ENCODE peak calls at places on chromosomes 13 and 19, in eight cellular contexts. One of them, this sample, is unnamed.

GRCh38 chr19:3983542-3983914 is 1.7 kb downstream of the EEF2 start:
- DNase-seq in activated CD4-positive, alpha-beta T cell treated with anti-CD3 and anti-CD28 coated beads for 24 hours: no peak
- DNase-seq in T-helper 2 cell: no peak
- DNase-seq in central memory CD4-positive, alpha-beta T cell: no peak
- DNase-seq in transverse colon: no peak
- DNase-seq in stimulated activated CD8-positive, alpha-beta memory T cell treated with anti-CD3 and anti-CD28 coated beads, Interleukin-15, amount 100 ng/mL, for 1 hour: no peak
- DNase-seq in HFFc6: no peak
- DNase-seq in AG09319: no peak
- DNase-seq in this sample: no peak

GRCh38 chr19:50167314-50167721 is 4.2 kb upstream of the IZUMO2 start:
- DNase-seq in activated CD4-positive, alpha-beta T cell treated with anti-CD3 and anti-CD28 coated beads for 24 hours: no peak
- DNase-seq in T-helper 2 cell: no peak
- DNase-seq in central memory CD4-positive, alpha-beta T cell: no peak
- DNase-seq in transverse colon: peak; percentile 67
- DNase-seq in stimulated activated CD8-positive, alpha-beta memory T cell treated with anti-CD3 and anti-CD28 coated beads, Interleukin-15, amount 100 ng/mL, for 1 hour: no peak
- DNase-seq in HFFc6: no peak
- DNase-seq in AG09319: no peak
- DNase-seq in this sample: peak; percentile 60

GRCh38 chr19:41223431-41224234 is 4.6 kb downstream of the AXL start:
- DNase-seq in activated CD4-positive, alpha-beta T cell treated with anti-CD3 and anti-CD28 coated beads for 24 hours: no peak
- DNase-seq in T-helper 2 cell: no peak
- DNase-seq in central memory CD4-positive, alpha-beta T cell: no peak
- DNase-seq in transverse colon: no peak
- DNase-seq in stimulated activated CD8-positive, alpha-beta memory T cell treated with anti-CD3 and anti-CD28 coated beads, Interleukin-15, amount 100 ng/mL, for 1 hour: no peak
- DNase-seq in HFFc6: peak; percentile 85
- DNase-seq in AG09319: no peak
- DNase-seq in this sample: no peak

GRCh38 chr13:43977911-43978310 is 98.2 kb downstream of the LACC1 start:
- DNase-seq in activated CD4-positive, alpha-beta T cell treated with anti-CD3 and anti-CD28 coated beads for 24 hours: no peak
- DNase-seq in T-helper 2 cell: no peak
- DNase-seq in central memory CD4-positive, alpha-beta T cell: no peak
- DNase-seq in transverse colon: no peak
- DNase-seq in stimulated activated CD8-positive, alpha-beta memory T cell treated with anti-CD3 and anti-CD28 coated beads, Interleukin-15, amount 100 ng/mL, for 1 hour: no peak
- DNase-seq in HFFc6: no peak
- DNase-seq in AG09319: no peak
- DNase-seq in this sample: no peak

GRCh38 chr13:93751117-93751516 is 524.5 kb downstream of the GPC6 start:
- DNase-seq in activated CD4-positive, alpha-beta T cell treated with anti-CD3 and anti-CD28 coated beads for 24 hours: no peak
- DNase-seq in T-helper 2 cell: no peak
- DNase-seq in central memory CD4-positive, alpha-beta T cell: no peak
- DNase-seq in transverse colon: no peak
- DNase-seq in stimulated activated CD8-positive, alpha-beta memory T cell treated with anti-CD3 and anti-CD28 coated beads, Interleukin-15, amount 100 ng/mL, for 1 hour: no peak
- DNase-seq in HFFc6: no peak
- DNase-seq in AG09319: no peak
- DNase-seq in this sample: no peak

GRCh38 chr19:21482863-21483276 is 22.5 kb upstream of the ZNF429 start:
- DNase-seq in activated CD4-positive, alpha-beta T cell treated with anti-CD3 and anti-CD28 coated beads for 24 hours: peak; percentile 47
- DNase-seq in T-helper 2 cell: peak; percentile 17
- DNase-seq in central memory CD4-positive, alpha-beta T cell: peak; percentile 44
- DNase-seq in transverse colon: peak; percentile 48
- DNase-seq in stimulated activated CD8-positive, alpha-beta memory T cell treated with anti-CD3 and anti-CD28 coated beads, Interleukin-15, amount 100 ng/mL, for 1 hour: peak; percentile 35
- DNase-seq in HFFc6: peak; percentile 90
- DNase-seq in AG09319: no peak
- DNase-seq in this sample: no peak

GRCh38 chr19:50975766-50976165 is 6.4 kb upstream of the KLK6 start:
- DNase-seq in activated CD4-positive, alpha-beta T cell treated with anti-CD3 and anti-CD28 coated beads for 24 hours: no peak
- DNase-seq in T-helper 2 cell: no peak
- DNase-seq in central memory CD4-positive, alpha-beta T cell: no peak
- DNase-seq in transverse colon: no peak
- DNase-seq in stimulated activated CD8-positive, alpha-beta memory T cell treated with anti-CD3 and anti-CD28 coated beads, Interleukin-15, amount 100 ng/mL, for 1 hour: no peak
- DNase-seq in HFFc6: no peak
- DNase-seq in AG09319: no peak
- DNase-seq in this sample: no peak

GRCh38 chr19:19464339-19465098 is 50.8 kb downstream of the TSSK6 start:
- DNase-seq in activated CD4-positive, alpha-beta T cell treated with anti-CD3 and anti-CD28 coated beads for 24 hours: no peak
- DNase-seq in T-helper 2 cell: no peak
- DNase-seq in central memory CD4-positive, alpha-beta T cell: no peak
- DNase-seq in transverse colon: no peak
- DNase-seq in stimulated activated CD8-positive, alpha-beta memory T cell treated with anti-CD3 and anti-CD28 coated beads, Interleukin-15, amount 100 ng/mL, for 1 hour: no peak
- DNase-seq in HFFc6: no peak
- DNase-seq in AG09319: no peak
- DNase-seq in this sample: no peak

GRCh38 chr19:17026041-17026658 is 460 bp downstream of the CPAMD8 start:
- DNase-seq in activated CD4-positive, alpha-beta T cell treated with anti-CD3 and anti-CD28 coated beads for 24 hours: no peak
- DNase-seq in T-helper 2 cell: no peak
- DNase-seq in central memory CD4-positive, alpha-beta T cell: no peak
- DNase-seq in transverse colon: peak; percentile 26
- DNase-seq in stimulated activated CD8-positive, alpha-beta memory T cell treated with anti-CD3 and anti-CD28 coated beads, Interleukin-15, amount 100 ng/mL, for 1 hour: no peak
- DNase-seq in HFFc6: no peak
- DNase-seq in AG09319: no peak
- DNase-seq in this sample: no peak

GRCh38 chr13:112625698-112626097 is 37.7 kb upstream of the TUBGCP3 start:
- DNase-seq in activated CD4-positive, alpha-beta T cell treated with anti-CD3 and anti-CD28 coated beads for 24 hours: no peak
- DNase-seq in T-helper 2 cell: no peak
- DNase-seq in central memory CD4-positive, alpha-beta T cell: no peak
- DNase-seq in transverse colon: no peak
- DNase-seq in stimulated activated CD8-positive, alpha-beta memory T cell treated with anti-CD3 and anti-CD28 coated beads, Interleukin-15, amount 100 ng/mL, for 1 hour: no peak
- DNase-seq in HFFc6: no peak
- DNase-seq in AG09319: no peak
- DNase-seq in this sample: no peak

GRCh38 chr13:103788061-103788652 is 721.9 kb upstream of the SLC10A2 start:
- DNase-seq in activated CD4-positive, alpha-beta T cell treated with anti-CD3 and anti-CD28 coated beads for 24 hours: no peak
- DNase-seq in T-helper 2 cell: no peak
- DNase-seq in central memory CD4-positive, alpha-beta T cell: no peak
- DNase-seq in transverse colon: no peak
- DNase-seq in stimulated activated CD8-positive, alpha-beta memory T cell treated with anti-CD3 and anti-CD28 coated beads, Interleukin-15, amount 100 ng/mL, for 1 hour: no peak
- DNase-seq in HFFc6: no peak
- DNase-seq in AG09319: no peak
- DNase-seq in this sample: no peak

GRCh38 chr19:21130097-21130775 is 11.6 kb upstream of the ZNF431 start:
- DNase-seq in activated CD4-positive, alpha-beta T cell treated with anti-CD3 and anti-CD28 coated beads for 24 hours: no peak
- DNase-seq in T-helper 2 cell: no peak
- DNase-seq in central memory CD4-positive, alpha-beta T cell: no peak
- DNase-seq in transverse colon: no peak
- DNase-seq in stimulated activated CD8-positive, alpha-beta memory T cell treated with anti-CD3 and anti-CD28 coated beads, Interleukin-15, amount 100 ng/mL, for 1 hour: no peak
- DNase-seq in HFFc6: no peak
- DNase-seq in AG09319: no peak
- DNase-seq in this sample: no peak

GRCh38 chr13:38213307-38213706 is 136.3 kb upstream of the UFM1 start:
- DNase-seq in activated CD4-positive, alpha-beta T cell treated with anti-CD3 and anti-CD28 coated beads for 24 hours: no peak
- DNase-seq in T-helper 2 cell: no peak
- DNase-seq in central memory CD4-positive, alpha-beta T cell: no peak
- DNase-seq in transverse colon: no peak
- DNase-seq in stimulated activated CD8-positive, alpha-beta memory T cell treated with anti-CD3 and anti-CD28 coated beads, Interleukin-15, amount 100 ng/mL, for 1 hour: no peak
- DNase-seq in HFFc6: peak; percentile 58
- DNase-seq in AG09319: no peak
- DNase-seq in this sample: no peak

GRCh38 chr19:35879770-35880317 is 11.5 kb downstream of the APLP1 start:
- DNase-seq in activated CD4-positive, alpha-beta T cell treated with anti-CD3 and anti-CD28 coated beads for 24 hours: peak; percentile 80
- DNase-seq in T-helper 2 cell: peak; percentile 55
- DNase-seq in central memory CD4-positive, alpha-beta T cell: peak; percentile 61
- DNase-seq in transverse colon: peak; percentile 90
- DNase-seq in stimulated activated CD8-positive, alpha-beta memory T cell treated with anti-CD3 and anti-CD28 coated beads, Interleukin-15, amount 100 ng/mL, for 1 hour: no peak
- DNase-seq in HFFc6: peak; percentile 92
- DNase-seq in AG09319: no peak
- DNase-seq in this sample: peak; percentile 56

GRCh38 chr13:106034201-106034600 is 501.3 kb downstream of the EFNB2 start:
- DNase-seq in activated CD4-positive, alpha-beta T cell treated with anti-CD3 and anti-CD28 coated beads for 24 hours: no peak
- DNase-seq in T-helper 2 cell: no peak
- DNase-seq in central memory CD4-positive, alpha-beta T cell: no peak
- DNase-seq in transverse colon: no peak
- DNase-seq in stimulated activated CD8-positive, alpha-beta memory T cell treated with anti-CD3 and anti-CD28 coated beads, Interleukin-15, amount 100 ng/mL, for 1 hour: no peak
- DNase-seq in HFFc6: no peak
- DNase-seq in AG09319: no peak
- DNase-seq in this sample: no peak

GRCh38 chr13:101305981-101306411 is 110.3 kb downstream of the NALCN start:
- DNase-seq in activated CD4-positive, alpha-beta T cell treated with anti-CD3 and anti-CD28 coated beads for 24 hours: no peak
- DNase-seq in T-helper 2 cell: no peak
- DNase-seq in central memory CD4-positive, alpha-beta T cell: no peak
- DNase-seq in transverse colon: no peak
- DNase-seq in stimulated activated CD8-positive, alpha-beta memory T cell treated with anti-CD3 and anti-CD28 coated beads, Interleukin-15, amount 100 ng/mL, for 1 hour: no peak
- DNase-seq in HFFc6: no peak
- DNase-seq in AG09319: no peak
- DNase-seq in this sample: no peak

GRCh38 chr19:43425567-43426392 is 11.1 kb downstream of the TEX101 start:
- DNase-seq in activated CD4-positive, alpha-beta T cell treated with anti-CD3 and anti-CD28 coated beads for 24 hours: no peak
- DNase-seq in T-helper 2 cell: no peak
- DNase-seq in central memory CD4-positive, alpha-beta T cell: no peak
- DNase-seq in transverse colon: peak; percentile 92
- DNase-seq in stimulated activated CD8-positive, alpha-beta memory T cell treated with anti-CD3 and anti-CD28 coated beads, Interleukin-15, amount 100 ng/mL, for 1 hour: no peak
- DNase-seq in HFFc6: peak; percentile 25
- DNase-seq in AG09319: no peak
- DNase-seq in this sample: peak; percentile 87

GRCh38 chr13:33644607-33645543 is 173.1 kb upstream of the RFC3 start:
- DNase-seq in activated CD4-positive, alpha-beta T cell treated with anti-CD3 and anti-CD28 coated beads for 24 hours: no peak
- DNase-seq in T-helper 2 cell: no peak
- DNase-seq in central memory CD4-positive, alpha-beta T cell: no peak
- DNase-seq in transverse colon: no peak
- DNase-seq in stimulated activated CD8-positive, alpha-beta memory T cell treated with anti-CD3 and anti-CD28 coated beads, Interleukin-15, amount 100 ng/mL, for 1 hour: no peak
- DNase-seq in HFFc6: no peak
- DNase-seq in AG09319: no peak
- DNase-seq in this sample: no peak

GRCh38 chr13:51091839-51092238 is 19.2 kb downstream of the C13orf42 start:
- DNase-seq in activated CD4-positive, alpha-beta T cell treated with anti-CD3 and anti-CD28 coated beads for 24 hours: no peak
- DNase-seq in T-helper 2 cell: no peak
- DNase-seq in central memory CD4-positive, alpha-beta T cell: no peak
- DNase-seq in transverse colon: no peak
- DNase-seq in stimulated activated CD8-positive, alpha-beta memory T cell treated with anti-CD3 and anti-CD28 coated beads, Interleukin-15, amount 100 ng/mL, for 1 hour: no peak
- DNase-seq in HFFc6: no peak
- DNase-seq in AG09319: no peak
- DNase-seq in this sample: no peak

GRCh38 chr19:6066661-6067646 is 43.3 kb downstream of the RFX2 start:
- DNase-seq in activated CD4-positive, alpha-beta T cell treated with anti-CD3 and anti-CD28 coated beads for 24 hours: no peak
- DNase-seq in T-helper 2 cell: no peak
- DNase-seq in central memory CD4-positive, alpha-beta T cell: peak; percentile 54
- DNase-seq in transverse colon: peak; percentile 91
- DNase-seq in stimulated activated CD8-positive, alpha-beta memory T cell treated with anti-CD3 and anti-CD28 coated beads, Interleukin-15, amount 100 ng/mL, for 1 hour: no peak
- DNase-seq in HFFc6: peak; percentile 74
- DNase-seq in AG09319: peak; percentile 96
- DNase-seq in this sample: peak; percentile 91

GRCh38 chr19:49631279-49631588 is 8.7 kb downstream of the RRAS start:
- DNase-seq in activated CD4-positive, alpha-beta T cell treated with anti-CD3 and anti-CD28 coated beads for 24 hours: no peak
- DNase-seq in T-helper 2 cell: no peak
- DNase-seq in central memory CD4-positive, alpha-beta T cell: no peak
- DNase-seq in transverse colon: no peak
- DNase-seq in stimulated activated CD8-positive, alpha-beta memory T cell treated with anti-CD3 and anti-CD28 coated beads, Interleukin-15, amount 100 ng/mL, for 1 hour: no peak
- DNase-seq in HFFc6: no peak
- DNase-seq in AG09319: no peak
- DNase-seq in this sample: no peak

GRCh38 chr13:112434032-112434431 is 57.9 kb downstream of the SPACA7 start:
- DNase-seq in activated CD4-positive, alpha-beta T cell treated with anti-CD3 and anti-CD28 coated beads for 24 hours: no peak
- DNase-seq in T-helper 2 cell: no peak
- DNase-seq in central memory CD4-positive, alpha-beta T cell: no peak
- DNase-seq in transverse colon: no peak
- DNase-seq in stimulated activated CD8-positive, alpha-beta memory T cell treated with anti-CD3 and anti-CD28 coated beads, Interleukin-15, amount 100 ng/mL, for 1 hour: no peak
- DNase-seq in HFFc6: no peak
- DNase-seq in AG09319: no peak
- DNase-seq in this sample: no peak

GRCh38 chr13:80339841-80340642 is 884 bp downstream of the SPRY2 start:
- DNase-seq in activated CD4-positive, alpha-beta T cell treated with anti-CD3 and anti-CD28 coated beads for 24 hours: no peak
- DNase-seq in T-helper 2 cell: peak; percentile 31
- DNase-seq in central memory CD4-positive, alpha-beta T cell: no peak
- DNase-seq in transverse colon: peak; percentile 68
- DNase-seq in stimulated activated CD8-positive, alpha-beta memory T cell treated with anti-CD3 and anti-CD28 coated beads, Interleukin-15, amount 100 ng/mL, for 1 hour: no peak
- DNase-seq in HFFc6: peak; percentile 6
- DNase-seq in AG09319: no peak
- DNase-seq in this sample: peak; percentile 78

GRCh38 chr13:42626461-42626860 is 52.5 kb downstream of the TNFSF11 start:
- DNase-seq in activated CD4-positive, alpha-beta T cell treated with anti-CD3 and anti-CD28 coated beads for 24 hours: no peak
- DNase-seq in T-helper 2 cell: no peak
- DNase-seq in central memory CD4-positive, alpha-beta T cell: no peak
- DNase-seq in transverse colon: no peak
- DNase-seq in stimulated activated CD8-positive, alpha-beta memory T cell treated with anti-CD3 and anti-CD28 coated beads, Interleukin-15, amount 100 ng/mL, for 1 hour: no peak
- DNase-seq in HFFc6: no peak
- DNase-seq in AG09319: no peak
- DNase-seq in this sample: no peak

GRCh38 chr13:44921931-44922758 is 67.1 kb downstream of the NUFIP1 start:
- DNase-seq in activated CD4-positive, alpha-beta T cell treated with anti-CD3 and anti-CD28 coated beads for 24 hours: no peak
- DNase-seq in T-helper 2 cell: no peak
- DNase-seq in central memory CD4-positive, alpha-beta T cell: no peak
- DNase-seq in transverse colon: peak; percentile 31
- DNase-seq in stimulated activated CD8-positive, alpha-beta memory T cell treated with anti-CD3 and anti-CD28 coated beads, Interleukin-15, amount 100 ng/mL, for 1 hour: no peak
- DNase-seq in HFFc6: peak; percentile 96
- DNase-seq in AG09319: peak; percentile 57
- DNase-seq in this sample: no peak

GRCh38 chr19:858868-859843 is at the start of gene CFD:
- DNase-seq in activated CD4-positive, alpha-beta T cell treated with anti-CD3 and anti-CD28 coated beads for 24 hours: no peak
- DNase-seq in T-helper 2 cell: no peak
- DNase-seq in central memory CD4-positive, alpha-beta T cell: no peak
- DNase-seq in transverse colon: peak; percentile 62
- DNase-seq in stimulated activated CD8-positive, alpha-beta memory T cell treated with anti-CD3 and anti-CD28 coated beads, Interleukin-15, amount 100 ng/mL, for 1 hour: no peak
- DNase-seq in HFFc6: no peak
- DNase-seq in AG09319: no peak
- DNase-seq in this sample: peak; percentile 69

GRCh38 chr13:35769812-35770211 is 293.3 kb upstream of the MAB21L1 start:
- DNase-seq in activated CD4-positive, alpha-beta T cell treated with anti-CD3 and anti-CD28 coated beads for 24 hours: no peak
- DNase-seq in T-helper 2 cell: no peak
- DNase-seq in central memory CD4-positive, alpha-beta T cell: no peak
- DNase-seq in transverse colon: no peak
- DNase-seq in stimulated activated CD8-positive, alpha-beta memory T cell treated with anti-CD3 and anti-CD28 coated beads, Interleukin-15, amount 100 ng/mL, for 1 hour: no peak
- DNase-seq in HFFc6: no peak
- DNase-seq in AG09319: no peak
- DNase-seq in this sample: no peak

GRCh38 chr13:77545626-77546412 is 10.3 kb downstream of the SCEL start:
- DNase-seq in activated CD4-positive, alpha-beta T cell treated with anti-CD3 and anti-CD28 coated beads for 24 hours: no peak
- DNase-seq in T-helper 2 cell: no peak
- DNase-seq in central memory CD4-positive, alpha-beta T cell: no peak
- DNase-seq in transverse colon: no peak
- DNase-seq in stimulated activated CD8-positive, alpha-beta memory T cell treated with anti-CD3 and anti-CD28 coated beads, Interleukin-15, amount 100 ng/mL, for 1 hour: no peak
- DNase-seq in HFFc6: no peak
- DNase-seq in AG09319: no peak
- DNase-seq in this sample: no peak

GRCh38 chr13:105627270-105627669 is 908.2 kb downstream of the EFNB2 start:
- DNase-seq in activated CD4-positive, alpha-beta T cell treated with anti-CD3 and anti-CD28 coated beads for 24 hours: no peak
- DNase-seq in T-helper 2 cell: no peak
- DNase-seq in central memory CD4-positive, alpha-beta T cell: no peak
- DNase-seq in transverse colon: no peak
- DNase-seq in stimulated activated CD8-positive, alpha-beta memory T cell treated with anti-CD3 and anti-CD28 coated beads, Interleukin-15, amount 100 ng/mL, for 1 hour: no peak
- DNase-seq in HFFc6: no peak
- DNase-seq in AG09319: no peak
- DNase-seq in this sample: no peak

GRCh38 chr19:45664575-45664974 is 3.4 kb upstream of the GIPR start:
- DNase-seq in activated CD4-positive, alpha-beta T cell treated with anti-CD3 and anti-CD28 coated beads for 24 hours: no peak
- DNase-seq in T-helper 2 cell: no peak
- DNase-seq in central memory CD4-positive, alpha-beta T cell: no peak
- DNase-seq in transverse colon: peak; percentile 30
- DNase-seq in stimulated activated CD8-positive, alpha-beta memory T cell treated with anti-CD3 and anti-CD28 coated beads, Interleukin-15, amount 100 ng/mL, for 1 hour: no peak
- DNase-seq in HFFc6: no peak
- DNase-seq in AG09319: no peak
- DNase-seq in this sample: no peak

GRCh38 chr19:4970558-4971423 is 1.9 kb downstream of the KDM4B start:
- DNase-seq in activated CD4-positive, alpha-beta T cell treated with anti-CD3 and anti-CD28 coated beads for 24 hours: no peak
- DNase-seq in T-helper 2 cell: no peak
- DNase-seq in central memory CD4-positive, alpha-beta T cell: peak; percentile 7
- DNase-seq in transverse colon: peak; percentile 46
- DNase-seq in stimulated activated CD8-positive, alpha-beta memory T cell treated with anti-CD3 and anti-CD28 coated beads, Interleukin-15, amount 100 ng/mL, for 1 hour: no peak
- DNase-seq in HFFc6: no peak
- DNase-seq in AG09319: no peak
- DNase-seq in this sample: peak; percentile 61

GRCh38 chr19:9883231-9883758 is 48.2 kb downstream of the PIN1 start:
- DNase-seq in activated CD4-positive, alpha-beta T cell treated with anti-CD3 and anti-CD28 coated beads for 24 hours: no peak
- DNase-seq in T-helper 2 cell: no peak
- DNase-seq in central memory CD4-positive, alpha-beta T cell: no peak
- DNase-seq in transverse colon: no peak
- DNase-seq in stimulated activated CD8-positive, alpha-beta memory T cell treated with anti-CD3 and anti-CD28 coated beads, Interleukin-15, amount 100 ng/mL, for 1 hour: no peak
- DNase-seq in HFFc6: no peak
- DNase-seq in AG09319: no peak
- DNase-seq in this sample: no peak

GRCh38 chr13:70339738-70340137 is 231.5 kb upstream of the KLHL1 start:
- DNase-seq in activated CD4-positive, alpha-beta T cell treated with anti-CD3 and anti-CD28 coated beads for 24 hours: no peak
- DNase-seq in T-helper 2 cell: no peak
- DNase-seq in central memory CD4-positive, alpha-beta T cell: no peak
- DNase-seq in transverse colon: no peak
- DNase-seq in stimulated activated CD8-positive, alpha-beta memory T cell treated with anti-CD3 and anti-CD28 coated beads, Interleukin-15, amount 100 ng/mL, for 1 hour: no peak
- DNase-seq in HFFc6: no peak
- DNase-seq in AG09319: no peak
- DNase-seq in this sample: no peak

GRCh38 chr19:38676023-38676877 is 28.8 kb downstream of the ACTN4 start:
- DNase-seq in activated CD4-positive, alpha-beta T cell treated with anti-CD3 and anti-CD28 coated beads for 24 hours: no peak
- DNase-seq in T-helper 2 cell: no peak
- DNase-seq in central memory CD4-positive, alpha-beta T cell: no peak
- DNase-seq in transverse colon: no peak
- DNase-seq in stimulated activated CD8-positive, alpha-beta memory T cell treated with anti-CD3 and anti-CD28 coated beads, Interleukin-15, amount 100 ng/mL, for 1 hour: no peak
- DNase-seq in HFFc6: peak; percentile 62
- DNase-seq in AG09319: no peak
- DNase-seq in this sample: no peak